ENCODE peak calls at places on chromosome 19, in seven cellular contexts. One of them, this sample, is unnamed. For H3K36me3, the result is how much of the 10 kb centered on the place peaks cover.

GRCh38 chr19:29812080-29812880 is 489 bp downstream of the CCNE1 start:
- DNase-seq in breast epithelium: no peak
- DNase-seq in psoas muscle: peak
- DNase-seq in upper lobe of left lung: no peak
- DNase-seq in heart right ventricle: no peak
- DNase-seq in neural progenitor cell: peak
- DNase-seq in cardiac muscle cell: no peak
- DNase-seq in this sample: peak

GRCh38 chr19:55486971-55487883 is 1.0 kb upstream of the SSC5D start:
- DNase-seq in psoas muscle: peak
- DNase-seq in upper lobe of left lung: no peak
- DNase-seq in cardiac muscle cell: peak
- DNase-seq in neural progenitor cell: peak
- DNase-seq in heart right ventricle: peak
- DNase-seq in breast epithelium: peak
- DNase-seq in this sample: no peak

GRCh38 chr19:33473644-33474305 is 47.8 kb downstream of the PEPD start:
- DNase-seq in breast epithelium: no peak
- DNase-seq in cardiac muscle cell: peak
- DNase-seq in psoas muscle: no peak
- DNase-seq in heart right ventricle: no peak
- DNase-seq in neural progenitor cell: no peak
- DNase-seq in upper lobe of left lung: peak
- DNase-seq in this sample: no peak

GRCh38 chr19:35843676-35844481 is 8.4 kb downstream of the NPHS1 start:
- DNase-seq in breast epithelium: no peak
- DNase-seq in psoas muscle: no peak
- DNase-seq in neural progenitor cell: peak
- DNase-seq in cardiac muscle cell: peak
- DNase-seq in upper lobe of left lung: no peak
- DNase-seq in heart right ventricle: no peak
- DNase-seq in this sample: no peak

GRCh38 chr19:38514812-38515633 is 81.5 kb downstream of the RYR1 start:
- DNase-seq in breast epithelium: peak
- DNase-seq in neural progenitor cell: peak
- DNase-seq in heart right ventricle: peak
- DNase-seq in upper lobe of left lung: peak
- DNase-seq in cardiac muscle cell: peak
- DNase-seq in psoas muscle: peak
- DNase-seq in this sample: peak

GRCh38 chr19:10921199-10921879 is 7.1 kb downstream of the YIPF2 start:
- DNase-seq in neural progenitor cell: no peak
- DNase-seq in breast epithelium: no peak
- DNase-seq in heart right ventricle: no peak
- DNase-seq in upper lobe of left lung: no peak
- DNase-seq in psoas muscle: no peak
- DNase-seq in cardiac muscle cell: no peak
- DNase-seq in this sample: no peak

GRCh38 chr19:38839816-38840582 is 8.4 kb upstream of the ECH1 start:
- DNase-seq in cardiac muscle cell: no peak
- DNase-seq in breast epithelium: no peak
- DNase-seq in neural progenitor cell: no peak
- DNase-seq in psoas muscle: no peak
- DNase-seq in heart right ventricle: no peak
- DNase-seq in upper lobe of left lung: no peak
- DNase-seq in this sample: no peak

GRCh38 chr19:54178581-54179261 is 5.8 kb upstream of the TMC4 start:
- DNase-seq in cardiac muscle cell: no peak
- DNase-seq in breast epithelium: no peak
- DNase-seq in upper lobe of left lung: no peak
- DNase-seq in neural progenitor cell: peak
- DNase-seq in psoas muscle: peak
- DNase-seq in heart right ventricle: no peak
- DNase-seq in this sample: no peak

GRCh38 chr19:39327318-39327717 is 6.7 kb upstream of the LRFN1 start:
- DNase-seq in upper lobe of left lung: no peak
- DNase-seq in breast epithelium: no peak
- DNase-seq in neural progenitor cell: peak
- DNase-seq in heart right ventricle: no peak
- DNase-seq in psoas muscle: no peak
- DNase-seq in cardiac muscle cell: no peak
- DNase-seq in this sample: no peak

GRCh38 chr19:13208131-13208963 is 58.1 kb downstream of the IER2 start:
- DNase-seq in cardiac muscle cell: peak
- DNase-seq in psoas muscle: peak
- DNase-seq in upper lobe of left lung: no peak
- DNase-seq in heart right ventricle: peak
- DNase-seq in neural progenitor cell: peak
- DNase-seq in breast epithelium: peak
- DNase-seq in this sample: peak

GRCh38 chr19:45638930-45639729 is at the start of gene EML2:
- DNase-seq in neural progenitor cell: peak
- DNase-seq in heart right ventricle: no peak
- DNase-seq in upper lobe of left lung: peak
- DNase-seq in psoas muscle: peak
- DNase-seq in cardiac muscle cell: peak
- DNase-seq in breast epithelium: no peak
- DNase-seq in this sample: peak

GRCh38 chr19:44680536-44680935 is 9.3 kb downstream of the CEACAM19 start:
- DNase-seq in cardiac muscle cell: no peak
- DNase-seq in upper lobe of left lung: no peak
- DNase-seq in neural progenitor cell: no peak
- DNase-seq in psoas muscle: no peak
- DNase-seq in breast epithelium: no peak
- DNase-seq in heart right ventricle: no peak
- DNase-seq in this sample: no peak

GRCh38 chr19:10189631-10190425 is 4.9 kb downstream of the DNMT1 start:
- DNase-seq in cardiac muscle cell: no peak
- DNase-seq in heart right ventricle: no peak
- DNase-seq in psoas muscle: no peak
- DNase-seq in breast epithelium: no peak
- DNase-seq in upper lobe of left lung: no peak
- DNase-seq in neural progenitor cell: no peak
- DNase-seq in this sample: no peak

GRCh38 chr19:35673121-35673804 is 6.9 kb downstream of the UPK1A start:
- DNase-seq in upper lobe of left lung: peak
- DNase-seq in neural progenitor cell: peak
- DNase-seq in cardiac muscle cell: peak
- DNase-seq in psoas muscle: peak
- DNase-seq in heart right ventricle: no peak
- DNase-seq in breast epithelium: no peak
- DNase-seq in this sample: no peak

GRCh38 chr19:43674630-43674982 is 4.6 kb upstream of the PLAUR start:
- DNase-seq in upper lobe of left lung: no peak
- DNase-seq in breast epithelium: no peak
- DNase-seq in psoas muscle: no peak
- DNase-seq in cardiac muscle cell: peak
- DNase-seq in heart right ventricle: peak
- DNase-seq in neural progenitor cell: no peak
- DNase-seq in this sample: no peak

GRCh38 chr19:6773323-6773931 is 919 bp downstream of the VAV1 start:
- DNase-seq in upper lobe of left lung: peak
- DNase-seq in cardiac muscle cell: no peak
- DNase-seq in psoas muscle: no peak
- DNase-seq in heart right ventricle: no peak
- DNase-seq in neural progenitor cell: no peak
- DNase-seq in breast epithelium: no peak
- DNase-seq in this sample: peak

GRCh38 chr19:11295665-11296245 is at the start of gene TSPAN16:
- DNase-seq in breast epithelium: no peak
- DNase-seq in neural progenitor cell: peak
- DNase-seq in psoas muscle: no peak
- DNase-seq in cardiac muscle cell: no peak
- DNase-seq in upper lobe of left lung: no peak
- DNase-seq in heart right ventricle: no peak
- DNase-seq in this sample: no peak

GRCh38 chr19:5697022-5697889 is 7.2 kb downstream of the RPL36 start:
- DNase-seq in upper lobe of left lung: no peak
- DNase-seq in heart right ventricle: no peak
- DNase-seq in neural progenitor cell: no peak
- DNase-seq in psoas muscle: no peak
- DNase-seq in breast epithelium: no peak
- DNase-seq in cardiac muscle cell: no peak
- DNase-seq in this sample: no peak

GRCh38 chr19:39467941-39468340 is 12.7 kb upstream of the TIMM50 start:
- DNase-seq in psoas muscle: no peak
- DNase-seq in upper lobe of left lung: no peak
- DNase-seq in neural progenitor cell: no peak
- DNase-seq in breast epithelium: no peak
- DNase-seq in cardiac muscle cell: no peak
- DNase-seq in heart right ventricle: no peak
- DNase-seq in this sample: no peak

GRCh38 chr19:927707-928401 is 2.0 kb downstream of the ARID3A start:
- DNase-seq in psoas muscle: no peak
- DNase-seq in heart right ventricle: no peak
- DNase-seq in upper lobe of left lung: no peak
- DNase-seq in breast epithelium: no peak
- DNase-seq in cardiac muscle cell: no peak
- DNase-seq in neural progenitor cell: no peak
- DNase-seq in this sample: peak

GRCh38 chr19:32708457-32708856 is 11.1 kb upstream of the TDRD12 start:
- DNase-seq in neural progenitor cell: no peak
- DNase-seq in upper lobe of left lung: peak
- DNase-seq in psoas muscle: no peak
- DNase-seq in heart right ventricle: no peak
- DNase-seq in cardiac muscle cell: no peak
- DNase-seq in breast epithelium: no peak
- DNase-seq in this sample: no peak

GRCh38 chr19:41232686-41233085 is 13.7 kb downstream of the AXL start:
- DNase-seq in breast epithelium: no peak
- DNase-seq in cardiac muscle cell: no peak
- DNase-seq in upper lobe of left lung: no peak
- DNase-seq in psoas muscle: no peak
- DNase-seq in heart right ventricle: no peak
- DNase-seq in neural progenitor cell: no peak
- DNase-seq in this sample: no peak

GRCh38 chr19:41230067-41230857 is 11.2 kb downstream of the AXL start:
- DNase-seq in upper lobe of left lung: no peak
- DNase-seq in psoas muscle: no peak
- DNase-seq in neural progenitor cell: no peak
- DNase-seq in cardiac muscle cell: no peak
- DNase-seq in heart right ventricle: no peak
- DNase-seq in breast epithelium: no peak
- DNase-seq in this sample: no peak

GRCh38 chr19:41235480-41235879 is 16.5 kb downstream of the AXL start:
- DNase-seq in neural progenitor cell: no peak
- DNase-seq in heart right ventricle: no peak
- DNase-seq in upper lobe of left lung: no peak
- DNase-seq in breast epithelium: no peak
- DNase-seq in cardiac muscle cell: no peak
- DNase-seq in psoas muscle: no peak
- DNase-seq in this sample: no peak

GRCh38 chr19:41234512-41235208 is 15.6 kb downstream of the AXL start:
- DNase-seq in heart right ventricle: no peak
- DNase-seq in upper lobe of left lung: no peak
- DNase-seq in neural progenitor cell: no peak
- DNase-seq in psoas muscle: no peak
- DNase-seq in cardiac muscle cell: no peak
- DNase-seq in breast epithelium: no peak
- DNase-seq in this sample: no peak

DNA sequence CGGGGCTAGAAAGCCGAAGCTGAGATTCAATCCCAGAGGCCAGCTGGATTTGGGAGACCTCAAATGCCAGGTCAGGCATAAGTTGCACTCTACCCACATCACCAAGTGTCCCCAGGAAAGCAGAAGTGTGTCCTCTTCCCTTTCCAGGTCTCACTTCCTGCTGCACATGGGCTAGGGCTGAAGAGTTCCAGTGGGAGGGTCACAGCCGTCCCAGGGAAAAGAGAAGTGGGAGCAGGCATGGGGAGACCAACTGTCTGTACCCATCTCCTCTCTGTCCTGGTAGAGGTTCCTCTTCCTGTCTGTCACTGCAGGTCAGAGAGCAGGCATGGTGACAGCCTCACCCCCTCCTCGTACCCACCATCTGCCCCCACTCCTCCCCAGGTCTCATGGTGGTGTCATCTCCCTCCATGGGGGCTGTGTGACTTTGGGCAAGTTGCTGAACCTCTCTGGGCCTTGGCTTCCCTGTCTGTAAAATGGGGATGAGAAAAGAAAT is 14.8 kb downstream of the AXL start:
- DNase-seq in cardiac muscle cell: no peak
- DNase-seq in upper lobe of left lung: peak
- DNase-seq in heart right ventricle: peak
- DNase-seq in neural progenitor cell: no peak
- DNase-seq in breast epithelium: no peak
- DNase-seq in psoas muscle: no peak
- DNase-seq in this sample: no peak
- TF ChIP-seq CTCF in cardiac muscle cell: no peak
- TF ChIP-seq CTCF in upper lobe of left lung: no peak
- TF ChIP-seq CTCF in heart right ventricle: no peak
- TF ChIP-seq CTCF in neural progenitor cell: no peak
- TF ChIP-seq CTCF in breast epithelium: no peak
- TF ChIP-seq CTCF in psoas muscle: no peak
- TF ChIP-seq CTCF in this sample: no peak

GRCh38 chr19:21314676-21315075 is 14.5 kb downstream of the ZNF708 start:
- DNase-seq in neural progenitor cell: no peak
- DNase-seq in breast epithelium: no peak
- DNase-seq in heart right ventricle: no peak
- DNase-seq in upper lobe of left lung: no peak
- DNase-seq in psoas muscle: no peak
- DNase-seq in cardiac muscle cell: peak
- DNase-seq in this sample: no peak

DNA sequence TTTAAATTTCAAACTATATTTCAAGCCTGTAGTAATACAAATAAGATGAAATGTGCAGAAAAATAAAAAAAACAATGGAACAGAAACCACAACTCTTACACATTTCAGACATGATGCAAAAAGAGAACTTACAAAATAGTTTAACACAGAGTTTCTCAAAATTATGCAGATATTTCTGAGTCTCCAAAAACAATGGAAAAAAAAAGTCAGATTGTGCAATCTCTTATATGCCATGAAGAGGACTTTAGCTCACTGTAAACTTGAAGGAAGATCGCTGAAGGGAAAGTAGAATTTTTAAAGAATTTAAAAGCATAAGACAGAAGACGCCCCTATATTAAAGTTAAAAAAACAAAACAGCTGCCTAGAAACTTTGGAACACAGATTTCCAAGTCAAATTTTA is 20.4 kb downstream of the ZNF708 start:
- DNase-seq in psoas muscle: no peak
- DNase-seq in breast epithelium: no peak
- DNase-seq in neural progenitor cell: no peak
- DNase-seq in cardiac muscle cell: peak
- DNase-seq in upper lobe of left lung: no peak
- DNase-seq in heart right ventricle: no peak
- DNase-seq in this sample: no peak
- H3K36me3 ChIP-seq in psoas muscle: under half
- H3K36me3 ChIP-seq in breast epithelium: under half
- H3K36me3 ChIP-seq in neural progenitor cell: under half
- H3K36me3 ChIP-seq in cardiac muscle cell: under half
- H3K36me3 ChIP-seq in upper lobe of left lung: under half
- H3K36me3 ChIP-seq in heart right ventricle: under half
- H3K36me3 ChIP-seq in this sample: under half

GRCh38 chr19:18467978-18468377 is 30.0 kb upstream of the ISYNA1 start:
- DNase-seq in cardiac muscle cell: no peak
- DNase-seq in psoas muscle: no peak
- DNase-seq in heart right ventricle: no peak
- DNase-seq in neural progenitor cell: no peak
- DNase-seq in breast epithelium: no peak
- DNase-seq in upper lobe of left lung: no peak
- DNase-seq in this sample: no peak
- TF ChIP-seq CTCF in cardiac muscle cell: no peak
- TF ChIP-seq CTCF in psoas muscle: no peak
- TF ChIP-seq CTCF in heart right ventricle: no peak
- TF ChIP-seq CTCF in neural progenitor cell: no peak
- TF ChIP-seq CTCF in breast epithelium: no peak
- TF ChIP-seq CTCF in upper lobe of left lung: no peak
- TF ChIP-seq CTCF in this sample: no peak

GRCh38 chr19:2072757-2073551 is 21.9 kb upstream of the MKNK2 start:
- DNase-seq in heart right ventricle: no peak
- DNase-seq in psoas muscle: no peak
- DNase-seq in breast epithelium: no peak
- DNase-seq in upper lobe of left lung: no peak
- DNase-seq in neural progenitor cell: no peak
- DNase-seq in cardiac muscle cell: no peak
- DNase-seq in this sample: no peak
- H3K36me3 ChIP-seq in heart right ventricle: under half
- H3K36me3 ChIP-seq in psoas muscle: under half
- H3K36me3 ChIP-seq in breast epithelium: under half
- H3K36me3 ChIP-seq in upper lobe of left lung: half or more
- H3K36me3 ChIP-seq in neural progenitor cell: under half
- H3K36me3 ChIP-seq in cardiac muscle cell: under half
- H3K36me3 ChIP-seq in this sample: under half

This sample was measured in GM06990.